ENCODE peak calls at places on chromosome 11, in nine cellular contexts. One of them, this sample, is unnamed. For H3K4me1, the result is how much of the 10 kb centered on the place peaks cover.

GRCh38 chr11:20110908-20111669 is 49.2 kb downstream of the DBX1 start:
- DNase-seq in prostate gland: peak
- DNase-seq in CD8-positive, alpha-beta T cell: peak
- DNase-seq in neuronal stem cell: peak
- DNase-seq in lung: peak
- DNase-seq in A549: peak
- DNase-seq in cardiac muscle cell: peak
- DNase-seq in mesenchymal stem cell: peak
- DNase-seq in endodermal cell: peak
- DNase-seq in this sample: peak

GRCh38 chr11:21475276-21475675 is 717.6 kb upstream of the ANO5 start:
- DNase-seq in cardiac muscle cell: no peak
- DNase-seq in lung: no peak
- DNase-seq in CD8-positive, alpha-beta T cell: no peak
- DNase-seq in A549: peak
- DNase-seq in prostate gland: no peak
- DNase-seq in neuronal stem cell: no peak
- DNase-seq in endodermal cell: no peak
- DNase-seq in mesenchymal stem cell: no peak
- DNase-seq in this sample: no peak

GRCh38 chr11:126879516-126879915 is 121.1 kb downstream of the KIRREL3 start:
- DNase-seq in lung: no peak
- DNase-seq in endodermal cell: no peak
- DNase-seq in prostate gland: no peak
- DNase-seq in A549: no peak
- DNase-seq in cardiac muscle cell: no peak
- DNase-seq in CD8-positive, alpha-beta T cell: no peak
- DNase-seq in neuronal stem cell: no peak
- DNase-seq in mesenchymal stem cell: no peak
- DNase-seq in this sample: no peak

GRCh38 chr11:119448380-119448779 is 25.4 kb upstream of the THY1 start:
- DNase-seq in endodermal cell: no peak
- DNase-seq in prostate gland: no peak
- DNase-seq in A549: no peak
- DNase-seq in lung: no peak
- DNase-seq in mesenchymal stem cell: no peak
- DNase-seq in neuronal stem cell: no peak
- DNase-seq in CD8-positive, alpha-beta T cell: no peak
- DNase-seq in cardiac muscle cell: no peak
- DNase-seq in this sample: no peak

GRCh38 chr11:35377262-35377661 is 42.1 kb downstream of the SLC1A2 start:
- DNase-seq in cardiac muscle cell: no peak
- DNase-seq in prostate gland: no peak
- DNase-seq in A549: no peak
- DNase-seq in lung: no peak
- DNase-seq in endodermal cell: no peak
- DNase-seq in CD8-positive, alpha-beta T cell: no peak
- DNase-seq in mesenchymal stem cell: no peak
- DNase-seq in neuronal stem cell: no peak
- DNase-seq in this sample: no peak

GRCh38 chr11:113134605-113135004 is 173.4 kb downstream of the NCAM1 start:
- DNase-seq in cardiac muscle cell: no peak
- DNase-seq in mesenchymal stem cell: no peak
- DNase-seq in lung: no peak
- DNase-seq in prostate gland: no peak
- DNase-seq in endodermal cell: no peak
- DNase-seq in A549: no peak
- DNase-seq in CD8-positive, alpha-beta T cell: no peak
- DNase-seq in neuronal stem cell: no peak
- DNase-seq in this sample: no peak

GRCh38 chr11:11618973-11619435 is 2.8 kb downstream of the GALNT18 start:
- DNase-seq in A549: peak
- DNase-seq in cardiac muscle cell: peak
- DNase-seq in neuronal stem cell: no peak
- DNase-seq in prostate gland: no peak
- DNase-seq in lung: no peak
- DNase-seq in mesenchymal stem cell: no peak
- DNase-seq in endodermal cell: peak
- DNase-seq in CD8-positive, alpha-beta T cell: no peak
- DNase-seq in this sample: no peak

GRCh38 chr11:134124660-134125451 is 56.0 kb downstream of the JAM3 start:
- DNase-seq in prostate gland: peak
- DNase-seq in neuronal stem cell: peak
- DNase-seq in lung: no peak
- DNase-seq in CD8-positive, alpha-beta T cell: no peak
- DNase-seq in A549: no peak
- DNase-seq in mesenchymal stem cell: peak
- DNase-seq in endodermal cell: peak
- DNase-seq in cardiac muscle cell: peak
- DNase-seq in this sample: no peak

GRCh38 chr11:69376155-69377028 is 82.4 kb downstream of the MYEOV start:
- DNase-seq in mesenchymal stem cell: no peak
- DNase-seq in CD8-positive, alpha-beta T cell: no peak
- DNase-seq in neuronal stem cell: no peak
- DNase-seq in endodermal cell: no peak
- DNase-seq in A549: no peak
- DNase-seq in cardiac muscle cell: no peak
- DNase-seq in prostate gland: no peak
- DNase-seq in lung: no peak
- DNase-seq in this sample: no peak

GRCh38 chr11:69377953-69378302 is 84.0 kb downstream of the MYEOV start:
- DNase-seq in A549: no peak
- DNase-seq in cardiac muscle cell: no peak
- DNase-seq in neuronal stem cell: no peak
- DNase-seq in lung: no peak
- DNase-seq in endodermal cell: no peak
- DNase-seq in CD8-positive, alpha-beta T cell: no peak
- DNase-seq in prostate gland: no peak
- DNase-seq in mesenchymal stem cell: no peak
- DNase-seq in this sample: no peak

GRCh38 chr11:69375316-69376154 is 81.6 kb downstream of the MYEOV start:
- DNase-seq in cardiac muscle cell: no peak
- DNase-seq in endodermal cell: peak
- DNase-seq in neuronal stem cell: no peak
- DNase-seq in lung: no peak
- DNase-seq in prostate gland: no peak
- DNase-seq in A549: no peak
- DNase-seq in CD8-positive, alpha-beta T cell: no peak
- DNase-seq in mesenchymal stem cell: no peak
- DNase-seq in this sample: no peak

GRCh38 chr11:69378303-69379141 is 84.6 kb downstream of the MYEOV start:
- DNase-seq in endodermal cell: no peak
- DNase-seq in A549: no peak
- DNase-seq in prostate gland: no peak
- DNase-seq in mesenchymal stem cell: no peak
- DNase-seq in neuronal stem cell: no peak
- DNase-seq in lung: no peak
- DNase-seq in cardiac muscle cell: no peak
- DNase-seq in CD8-positive, alpha-beta T cell: no peak
- DNase-seq in this sample: no peak

DNA sequence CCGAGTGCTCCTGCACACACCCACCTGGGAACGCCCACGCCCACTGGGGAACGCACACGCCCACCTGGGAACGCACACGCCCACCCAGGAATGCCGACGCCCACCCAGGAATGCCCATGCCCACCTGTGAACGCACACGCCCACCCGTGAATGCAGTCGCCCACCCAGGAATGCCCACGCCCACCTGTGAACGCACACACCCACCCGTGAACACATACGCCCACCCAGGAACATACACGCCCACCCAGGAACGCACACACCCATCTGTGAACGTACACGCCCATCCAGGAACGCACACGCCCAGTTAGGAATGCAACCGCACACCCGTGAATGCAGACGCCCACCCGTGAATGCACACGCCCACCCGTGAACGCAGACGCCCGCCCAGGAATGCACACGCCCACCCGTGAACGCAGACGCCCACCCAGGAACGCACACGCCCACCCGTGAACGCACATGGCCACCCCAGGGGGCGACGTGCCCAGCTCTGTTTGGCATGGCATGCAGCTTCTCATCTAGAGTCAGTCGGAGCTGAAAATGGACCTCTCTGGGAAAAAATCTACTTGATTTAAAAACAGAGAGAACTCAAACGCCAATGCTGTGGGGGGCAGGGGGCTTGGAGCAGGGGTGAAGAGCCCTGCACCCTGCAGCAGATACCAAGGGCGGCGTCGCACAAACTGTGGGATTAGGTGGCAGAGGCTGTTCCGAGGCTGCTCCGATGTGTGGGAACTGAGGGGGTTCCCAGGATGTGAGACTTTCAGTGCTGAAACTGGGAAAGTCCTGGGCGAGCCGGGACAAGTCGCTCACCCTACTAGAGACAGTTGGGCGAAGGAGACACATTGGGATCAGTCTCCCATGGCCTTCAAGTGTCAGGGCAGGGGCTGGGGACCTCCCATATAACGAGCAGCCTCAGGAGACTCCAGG is 83.3 kb downstream of the MYEOV start:
- DNase-seq in A549: peak
- DNase-seq in cardiac muscle cell: no peak
- DNase-seq in neuronal stem cell: no peak
- DNase-seq in endodermal cell: no peak
- DNase-seq in CD8-positive, alpha-beta T cell: no peak
- DNase-seq in prostate gland: peak
- DNase-seq in mesenchymal stem cell: no peak
- DNase-seq in lung: no peak
- DNase-seq in this sample: no peak
- H3K4me3 ChIP-seq in A549: no peak
- H3K4me3 ChIP-seq in cardiac muscle cell: no peak
- H3K4me3 ChIP-seq in neuronal stem cell: no peak
- H3K4me3 ChIP-seq in endodermal cell: no peak
- H3K4me3 ChIP-seq in CD8-positive, alpha-beta T cell: no peak
- H3K4me3 ChIP-seq in prostate gland: no peak
- H3K4me3 ChIP-seq in mesenchymal stem cell: no peak
- H3K4me3 ChIP-seq in lung: no peak
- H3K4me3 ChIP-seq in this sample: no peak

DNA sequence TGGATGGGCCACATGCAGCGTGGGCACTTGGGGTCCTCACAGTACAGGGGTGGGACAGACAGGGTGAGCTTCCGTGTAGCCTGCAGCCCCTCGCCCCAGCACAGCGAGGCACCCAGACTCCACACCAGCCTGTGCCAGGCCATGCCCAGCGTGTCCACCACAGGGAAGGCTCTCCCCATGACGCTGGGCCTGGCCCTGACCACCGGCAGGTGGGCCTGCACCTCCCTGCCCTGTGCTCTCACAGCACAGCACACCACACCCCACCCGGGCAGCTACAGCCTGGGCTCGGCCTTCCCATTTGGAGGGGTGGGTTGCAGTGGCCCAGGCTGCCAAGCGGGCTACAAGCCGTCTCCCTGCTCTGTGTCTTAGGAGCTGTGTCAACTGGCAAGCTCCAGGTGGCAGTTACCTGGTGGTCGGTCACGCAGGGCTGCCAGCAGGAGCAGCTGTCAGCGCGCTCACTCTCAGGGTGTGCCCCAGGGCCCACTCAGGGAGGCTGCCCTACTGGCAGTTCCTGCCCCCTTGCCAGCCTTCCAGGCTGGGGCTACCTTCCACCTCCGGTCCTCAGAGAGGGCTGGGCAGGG is 4.6 kb downstream of the MOB2 start:
- DNase-seq in CD8-positive, alpha-beta T cell: no peak
- DNase-seq in mesenchymal stem cell: no peak
- DNase-seq in cardiac muscle cell: no peak
- DNase-seq in lung: no peak
- DNase-seq in endodermal cell: no peak
- DNase-seq in neuronal stem cell: no peak
- DNase-seq in A549: no peak
- DNase-seq in prostate gland: no peak
- DNase-seq in this sample: no peak
- H3K27ac ChIP-seq in CD8-positive, alpha-beta T cell: no peak
- H3K27ac ChIP-seq in mesenchymal stem cell: no peak
- H3K27ac ChIP-seq in cardiac muscle cell: no peak
- H3K27ac ChIP-seq in lung: no peak
- H3K27ac ChIP-seq in endodermal cell: no peak
- H3K27ac ChIP-seq in neuronal stem cell: no peak
- H3K27ac ChIP-seq in A549: no peak
- H3K27ac ChIP-seq in prostate gland: peak
- H3K27ac ChIP-seq in this sample: no peak

GRCh38 chr11:57311109-57311936 is 13.4 kb downstream of the TNKS1BP1 start:
- DNase-seq in lung: peak
- DNase-seq in cardiac muscle cell: peak
- DNase-seq in neuronal stem cell: peak
- DNase-seq in prostate gland: peak
- DNase-seq in endodermal cell: peak
- DNase-seq in CD8-positive, alpha-beta T cell: no peak
- DNase-seq in A549: peak
- DNase-seq in mesenchymal stem cell: peak
- DNase-seq in this sample: peak

GRCh38 chr11:57308426-57309060 is 16.2 kb downstream of the TNKS1BP1 start:
- DNase-seq in cardiac muscle cell: no peak
- DNase-seq in prostate gland: no peak
- DNase-seq in CD8-positive, alpha-beta T cell: no peak
- DNase-seq in endodermal cell: no peak
- DNase-seq in neuronal stem cell: no peak
- DNase-seq in A549: no peak
- DNase-seq in lung: no peak
- DNase-seq in mesenchymal stem cell: no peak
- DNase-seq in this sample: no peak

GRCh38 chr11:57309106-57310059 is 15.4 kb downstream of the TNKS1BP1 start:
- DNase-seq in mesenchymal stem cell: no peak
- DNase-seq in prostate gland: no peak
- DNase-seq in CD8-positive, alpha-beta T cell: no peak
- DNase-seq in neuronal stem cell: no peak
- DNase-seq in endodermal cell: no peak
- DNase-seq in A549: no peak
- DNase-seq in cardiac muscle cell: no peak
- DNase-seq in lung: no peak
- DNase-seq in this sample: no peak

GRCh38 chr11:57310630-57311086 is 14.1 kb downstream of the TNKS1BP1 start:
- DNase-seq in neuronal stem cell: no peak
- DNase-seq in endodermal cell: no peak
- DNase-seq in A549: no peak
- DNase-seq in mesenchymal stem cell: no peak
- DNase-seq in CD8-positive, alpha-beta T cell: no peak
- DNase-seq in cardiac muscle cell: peak
- DNase-seq in lung: peak
- DNase-seq in prostate gland: no peak
- DNase-seq in this sample: no peak

DNA sequence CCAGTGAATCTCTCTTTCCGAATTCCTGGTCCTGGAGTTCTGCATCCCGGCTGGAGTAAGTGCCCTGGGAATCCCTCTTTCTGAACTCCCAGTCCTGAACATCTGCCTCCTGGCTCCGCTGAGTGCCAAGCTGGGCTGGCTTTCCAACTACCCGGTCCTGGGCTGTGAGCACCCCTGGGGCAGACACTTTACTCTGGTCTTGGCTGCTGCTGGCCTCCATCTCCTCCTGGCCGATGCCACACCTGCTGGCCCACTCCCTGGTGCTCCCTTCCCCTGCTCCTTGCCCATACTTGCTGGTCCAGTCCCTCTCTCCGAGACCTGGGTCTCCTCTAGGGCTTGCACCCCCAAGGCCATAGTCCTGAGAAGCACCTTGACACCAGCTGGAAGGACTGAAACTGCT is 14.7 kb downstream of the TNKS1BP1 start:
- DNase-seq in lung: no peak
- DNase-seq in cardiac muscle cell: no peak
- DNase-seq in endodermal cell: no peak
- DNase-seq in mesenchymal stem cell: no peak
- DNase-seq in CD8-positive, alpha-beta T cell: no peak
- DNase-seq in A549: no peak
- DNase-seq in prostate gland: no peak
- DNase-seq in neuronal stem cell: no peak
- DNase-seq in this sample: no peak
- H3K4me1 ChIP-seq in lung: under half
- H3K4me1 ChIP-seq in cardiac muscle cell: under half
- H3K4me1 ChIP-seq in endodermal cell: under half
- H3K4me1 ChIP-seq in mesenchymal stem cell: half or more
- H3K4me1 ChIP-seq in CD8-positive, alpha-beta T cell: under half
- H3K4me1 ChIP-seq in A549: under half
- H3K4me1 ChIP-seq in prostate gland: under half
- H3K4me1 ChIP-seq in neuronal stem cell: under half
- H3K4me1 ChIP-seq in this sample: under half

GRCh38 chr11:69167916-69168691 is 12.4 kb downstream of the SMIM38 start:
- DNase-seq in cardiac muscle cell: no peak
- DNase-seq in CD8-positive, alpha-beta T cell: no peak
- DNase-seq in endodermal cell: no peak
- DNase-seq in mesenchymal stem cell: peak
- DNase-seq in prostate gland: no peak
- DNase-seq in A549: peak
- DNase-seq in lung: peak
- DNase-seq in neuronal stem cell: no peak
- DNase-seq in this sample: no peak

GRCh38 chr11:69166186-69167115 is 10.7 kb downstream of the SMIM38 start:
- DNase-seq in CD8-positive, alpha-beta T cell: no peak
- DNase-seq in lung: no peak
- DNase-seq in endodermal cell: peak
- DNase-seq in prostate gland: no peak
- DNase-seq in mesenchymal stem cell: peak
- DNase-seq in neuronal stem cell: no peak
- DNase-seq in A549: peak
- DNase-seq in cardiac muscle cell: peak
- DNase-seq in this sample: peak

GRCh38 chr11:69169479-69169878 is 13.7 kb downstream of the SMIM38 start:
- DNase-seq in endodermal cell: no peak
- DNase-seq in neuronal stem cell: no peak
- DNase-seq in A549: no peak
- DNase-seq in CD8-positive, alpha-beta T cell: no peak
- DNase-seq in cardiac muscle cell: no peak
- DNase-seq in lung: no peak
- DNase-seq in mesenchymal stem cell: no peak
- DNase-seq in prostate gland: no peak
- DNase-seq in this sample: no peak

GRCh38 chr11:69165775-69166174 is 10.0 kb downstream of the SMIM38 start:
- DNase-seq in neuronal stem cell: no peak
- DNase-seq in prostate gland: no peak
- DNase-seq in lung: no peak
- DNase-seq in mesenchymal stem cell: no peak
- DNase-seq in CD8-positive, alpha-beta T cell: no peak
- DNase-seq in endodermal cell: no peak
- DNase-seq in cardiac muscle cell: no peak
- DNase-seq in A549: no peak
- DNase-seq in this sample: no peak

GRCh38 chr11:69167130-69167915 is 11.6 kb downstream of the SMIM38 start:
- DNase-seq in endodermal cell: peak
- DNase-seq in neuronal stem cell: no peak
- DNase-seq in lung: no peak
- DNase-seq in CD8-positive, alpha-beta T cell: no peak
- DNase-seq in prostate gland: no peak
- DNase-seq in A549: no peak
- DNase-seq in cardiac muscle cell: no peak
- DNase-seq in mesenchymal stem cell: no peak
- DNase-seq in this sample: no peak
- H3K4me3 ChIP-seq in endodermal cell: no peak
- H3K4me3 ChIP-seq in neuronal stem cell: no peak
- H3K4me3 ChIP-seq in lung: no peak
- H3K4me3 ChIP-seq in CD8-positive, alpha-beta T cell: no peak
- H3K4me3 ChIP-seq in prostate gland: no peak
- H3K4me3 ChIP-seq in A549: no peak
- H3K4me3 ChIP-seq in cardiac muscle cell: no peak
- H3K4me3 ChIP-seq in mesenchymal stem cell: no peak
- H3K4me3 ChIP-seq in this sample: no peak

This sample was measured in SJCRH30.